ENCODE peak calls at places on chromosomes 2 and 18, in ten cellular contexts. One of them, this sample, is unnamed.

GRCh38 chr2:223905996-223906395 is 39.1 kb downstream of the WDFY1 start:
- DNase-seq in mucosa of gallbladder: no peak
- DNase-seq in GM03348: no peak
- DNase-seq in GM20000: no peak
- DNase-seq in non-pigmented ciliary epithelial cell: no peak
- DNase-seq in naive thymus-derived CD8-positive, alpha-beta T cell: no peak
- DNase-seq in KG1: no peak
- DNase-seq in GOT3: no peak
- DNase-seq in fibroblast of the conjunctiva: no peak
- DNase-seq in GM13977: no peak
- DNase-seq in this sample: no peak

GRCh38 chr18:31683968-31684278 is 458 bp downstream of the B4GALT6 start:
- DNase-seq in mucosa of gallbladder: no peak
- DNase-seq in GM03348: no peak
- DNase-seq in GM20000: no peak
- DNase-seq in non-pigmented ciliary epithelial cell: no peak
- DNase-seq in naive thymus-derived CD8-positive, alpha-beta T cell: no peak
- DNase-seq in KG1: no peak
- DNase-seq in GOT3: no peak
- DNase-seq in fibroblast of the conjunctiva: no peak
- DNase-seq in GM13977: no peak
- DNase-seq in this sample: no peak

GRCh38 chr2:14558382-14558919 is 74.1 kb upstream of the LRATD1 start:
- DNase-seq in mucosa of gallbladder: no peak
- DNase-seq in GM03348: no peak
- DNase-seq in GM20000: no peak
- DNase-seq in non-pigmented ciliary epithelial cell: no peak
- DNase-seq in naive thymus-derived CD8-positive, alpha-beta T cell: no peak
- DNase-seq in KG1: no peak
- DNase-seq in GOT3: no peak
- DNase-seq in fibroblast of the conjunctiva: no peak
- DNase-seq in GM13977: no peak
- DNase-seq in this sample: peak; percentile 7

GRCh38 chr2:223465793-223466192 is 136.4 kb downstream of the SCG2 start:
- DNase-seq in mucosa of gallbladder: peak; percentile 74
- DNase-seq in GM03348: peak; percentile 87
- DNase-seq in GM20000: no peak
- DNase-seq in non-pigmented ciliary epithelial cell: peak; percentile 85
- DNase-seq in naive thymus-derived CD8-positive, alpha-beta T cell: no peak
- DNase-seq in KG1: no peak
- DNase-seq in GOT3: peak; percentile 66
- DNase-seq in fibroblast of the conjunctiva: peak; percentile 98
- DNase-seq in GM13977: no peak
- DNase-seq in this sample: peak; percentile 54

GRCh38 chr2:200099271-200099670 is 143.9 kb downstream of the MAIP1 start:
- DNase-seq in mucosa of gallbladder: no peak
- DNase-seq in GM03348: no peak
- DNase-seq in GM20000: no peak
- DNase-seq in non-pigmented ciliary epithelial cell: no peak
- DNase-seq in naive thymus-derived CD8-positive, alpha-beta T cell: no peak
- DNase-seq in KG1: no peak
- DNase-seq in GOT3: no peak
- DNase-seq in fibroblast of the conjunctiva: no peak
- DNase-seq in GM13977: no peak
- DNase-seq in this sample: no peak

GRCh38 chr2:12702661-12703121 is 14.0 kb upstream of the TRIB2 start:
- DNase-seq in mucosa of gallbladder: peak; percentile 61
- DNase-seq in GM03348: peak; percentile 68
- DNase-seq in GM20000: no peak
- DNase-seq in non-pigmented ciliary epithelial cell: peak; percentile 58
- DNase-seq in naive thymus-derived CD8-positive, alpha-beta T cell: no peak
- DNase-seq in KG1: no peak
- DNase-seq in GOT3: no peak
- DNase-seq in fibroblast of the conjunctiva: peak; percentile 72
- DNase-seq in GM13977: no peak
- DNase-seq in this sample: no peak

GRCh38 chr2:190854726-190855125 is 25.9 kb upstream of the GLS start:
- DNase-seq in mucosa of gallbladder: no peak
- DNase-seq in GM03348: no peak
- DNase-seq in GM20000: no peak
- DNase-seq in non-pigmented ciliary epithelial cell: no peak
- DNase-seq in naive thymus-derived CD8-positive, alpha-beta T cell: no peak
- DNase-seq in KG1: no peak
- DNase-seq in GOT3: no peak
- DNase-seq in fibroblast of the conjunctiva: no peak
- DNase-seq in GM13977: no peak
- DNase-seq in this sample: no peak

GRCh38 chr2:227473019-227473461 is 1.1 kb downstream of the AGFG1 start:
- DNase-seq in mucosa of gallbladder: no peak
- DNase-seq in GM03348: no peak
- DNase-seq in GM20000: no peak
- DNase-seq in non-pigmented ciliary epithelial cell: no peak
- DNase-seq in naive thymus-derived CD8-positive, alpha-beta T cell: no peak
- DNase-seq in KG1: no peak
- DNase-seq in GOT3: no peak
- DNase-seq in fibroblast of the conjunctiva: no peak
- DNase-seq in GM13977: no peak
- DNase-seq in this sample: no peak

GRCh38 chr2:176814740-176815367 is 397.7 kb upstream of the HNRNPA3 start:
- DNase-seq in mucosa of gallbladder: no peak
- DNase-seq in GM03348: peak; percentile 59
- DNase-seq in GM20000: peak; percentile 48
- DNase-seq in non-pigmented ciliary epithelial cell: no peak
- DNase-seq in naive thymus-derived CD8-positive, alpha-beta T cell: peak; percentile 57
- DNase-seq in KG1: no peak
- DNase-seq in GOT3: no peak
- DNase-seq in fibroblast of the conjunctiva: peak; percentile 5
- DNase-seq in GM13977: peak; percentile 56
- DNase-seq in this sample: peak; percentile 75

GRCh38 chr2:119224391-119224972 is 848 bp downstream of the STEAP3 start:
- DNase-seq in mucosa of gallbladder: no peak
- DNase-seq in GM03348: no peak
- DNase-seq in GM20000: no peak
- DNase-seq in non-pigmented ciliary epithelial cell: no peak
- DNase-seq in naive thymus-derived CD8-positive, alpha-beta T cell: no peak
- DNase-seq in KG1: no peak
- DNase-seq in GOT3: no peak
- DNase-seq in fibroblast of the conjunctiva: no peak
- DNase-seq in GM13977: no peak
- DNase-seq in this sample: peak; percentile 23

GRCh38 chr18:8699948-8700347 is 5.4 kb upstream of the MTCL1 start:
- DNase-seq in mucosa of gallbladder: no peak
- DNase-seq in GM03348: peak; percentile 31
- DNase-seq in GM20000: no peak
- DNase-seq in non-pigmented ciliary epithelial cell: no peak
- DNase-seq in naive thymus-derived CD8-positive, alpha-beta T cell: no peak
- DNase-seq in KG1: no peak
- DNase-seq in GOT3: no peak
- DNase-seq in fibroblast of the conjunctiva: no peak
- DNase-seq in GM13977: no peak
- DNase-seq in this sample: no peak

GRCh38 chr18:39946623-39947061 is 2008.4 kb upstream of the PIK3C3 start:
- DNase-seq in mucosa of gallbladder: no peak
- DNase-seq in GM03348: peak; percentile 7
- DNase-seq in GM20000: no peak
- DNase-seq in non-pigmented ciliary epithelial cell: peak; percentile 70
- DNase-seq in naive thymus-derived CD8-positive, alpha-beta T cell: no peak
- DNase-seq in KG1: no peak
- DNase-seq in GOT3: no peak
- DNase-seq in fibroblast of the conjunctiva: peak; percentile 93
- DNase-seq in GM13977: no peak
- DNase-seq in this sample: no peak

GRCh38 chr2:168002021-168002553 is 245.3 kb downstream of the STK39 start:
- DNase-seq in mucosa of gallbladder: no peak
- DNase-seq in GM03348: peak; percentile 24
- DNase-seq in GM20000: no peak
- DNase-seq in non-pigmented ciliary epithelial cell: peak; percentile 31
- DNase-seq in naive thymus-derived CD8-positive, alpha-beta T cell: no peak
- DNase-seq in KG1: no peak
- DNase-seq in GOT3: no peak
- DNase-seq in fibroblast of the conjunctiva: peak; percentile 8
- DNase-seq in GM13977: no peak
- DNase-seq in this sample: peak; percentile 58

GRCh38 chr2:1642066-1642861 is 102.1 kb downstream of the PXDN start:
- DNase-seq in mucosa of gallbladder: no peak
- DNase-seq in GM03348: no peak
- DNase-seq in GM20000: no peak
- DNase-seq in non-pigmented ciliary epithelial cell: no peak
- DNase-seq in naive thymus-derived CD8-positive, alpha-beta T cell: no peak
- DNase-seq in KG1: no peak
- DNase-seq in GOT3: no peak
- DNase-seq in fibroblast of the conjunctiva: no peak
- DNase-seq in GM13977: no peak
- DNase-seq in this sample: no peak

GRCh38 chr2:152098798-152099654 is at the start of gene CACNB4:
- DNase-seq in mucosa of gallbladder: no peak
- DNase-seq in GM03348: peak; percentile 52
- DNase-seq in GM20000: peak; percentile 75
- DNase-seq in non-pigmented ciliary epithelial cell: no peak
- DNase-seq in naive thymus-derived CD8-positive, alpha-beta T cell: peak; percentile 4
- DNase-seq in KG1: no peak
- DNase-seq in GOT3: no peak
- DNase-seq in fibroblast of the conjunctiva: no peak
- DNase-seq in GM13977: peak; percentile 70
- DNase-seq in this sample: peak; percentile 72

GRCh38 chr2:227783404-227784138 is 30.1 kb upstream of the CCL20 start:
- DNase-seq in mucosa of gallbladder: no peak
- DNase-seq in GM03348: no peak
- DNase-seq in GM20000: peak; percentile 81
- DNase-seq in non-pigmented ciliary epithelial cell: no peak
- DNase-seq in naive thymus-derived CD8-positive, alpha-beta T cell: no peak
- DNase-seq in KG1: no peak
- DNase-seq in GOT3: no peak
- DNase-seq in fibroblast of the conjunctiva: no peak
- DNase-seq in GM13977: peak; percentile 75
- DNase-seq in this sample: no peak

GRCh38 chr2:207472343-207473202 is 57.2 kb upstream of the CREB1 start:
- DNase-seq in mucosa of gallbladder: no peak
- DNase-seq in GM03348: no peak
- DNase-seq in GM20000: no peak
- DNase-seq in non-pigmented ciliary epithelial cell: no peak
- DNase-seq in naive thymus-derived CD8-positive, alpha-beta T cell: no peak
- DNase-seq in KG1: no peak
- DNase-seq in GOT3: no peak
- DNase-seq in fibroblast of the conjunctiva: no peak
- DNase-seq in GM13977: no peak
- DNase-seq in this sample: no peak

GRCh38 chr2:143251680-143252079 is 122.5 kb downstream of the ARHGAP15 start:
- DNase-seq in mucosa of gallbladder: no peak
- DNase-seq in GM03348: no peak
- DNase-seq in GM20000: no peak
- DNase-seq in non-pigmented ciliary epithelial cell: no peak
- DNase-seq in naive thymus-derived CD8-positive, alpha-beta T cell: no peak
- DNase-seq in KG1: no peak
- DNase-seq in GOT3: no peak
- DNase-seq in fibroblast of the conjunctiva: no peak
- DNase-seq in GM13977: no peak
- DNase-seq in this sample: no peak

GRCh38 chr2:17506736-17507616 is 11.3 kb downstream of the RAD51AP2 start:
- DNase-seq in mucosa of gallbladder: no peak
- DNase-seq in GM03348: no peak
- DNase-seq in GM20000: no peak
- DNase-seq in non-pigmented ciliary epithelial cell: no peak
- DNase-seq in naive thymus-derived CD8-positive, alpha-beta T cell: no peak
- DNase-seq in KG1: no peak
- DNase-seq in GOT3: no peak
- DNase-seq in fibroblast of the conjunctiva: no peak
- DNase-seq in GM13977: no peak
- DNase-seq in this sample: no peak

GRCh38 chr2:157538073-157538472 is 90.6 kb downstream of the ACVR1C start:
- DNase-seq in mucosa of gallbladder: no peak
- DNase-seq in GM03348: no peak
- DNase-seq in GM20000: no peak
- DNase-seq in non-pigmented ciliary epithelial cell: no peak
- DNase-seq in naive thymus-derived CD8-positive, alpha-beta T cell: no peak
- DNase-seq in KG1: no peak
- DNase-seq in GOT3: no peak
- DNase-seq in fibroblast of the conjunctiva: no peak
- DNase-seq in GM13977: no peak
- DNase-seq in this sample: no peak

GRCh38 chr2:195824478-195824877 is 167.5 kb downstream of the SLC39A10 start:
- DNase-seq in mucosa of gallbladder: no peak
- DNase-seq in GM03348: no peak
- DNase-seq in GM20000: no peak
- DNase-seq in non-pigmented ciliary epithelial cell: no peak
- DNase-seq in naive thymus-derived CD8-positive, alpha-beta T cell: no peak
- DNase-seq in KG1: no peak
- DNase-seq in GOT3: no peak
- DNase-seq in fibroblast of the conjunctiva: no peak
- DNase-seq in GM13977: no peak
- DNase-seq in this sample: no peak

GRCh38 chr2:208179028-208179609 is 10.7 kb downstream of the C2orf80 start:
- DNase-seq in mucosa of gallbladder: no peak
- DNase-seq in GM03348: no peak
- DNase-seq in GM20000: no peak
- DNase-seq in non-pigmented ciliary epithelial cell: no peak
- DNase-seq in naive thymus-derived CD8-positive, alpha-beta T cell: no peak
- DNase-seq in KG1: no peak
- DNase-seq in GOT3: no peak
- DNase-seq in fibroblast of the conjunctiva: no peak
- DNase-seq in GM13977: no peak
- DNase-seq in this sample: no peak

GRCh38 chr2:170885130-170885791 is 43.8 kb upstream of the GORASP2 start:
- DNase-seq in mucosa of gallbladder: no peak
- DNase-seq in GM03348: peak; percentile 47
- DNase-seq in GM20000: no peak
- DNase-seq in non-pigmented ciliary epithelial cell: no peak
- DNase-seq in naive thymus-derived CD8-positive, alpha-beta T cell: no peak
- DNase-seq in KG1: no peak
- DNase-seq in GOT3: no peak
- DNase-seq in fibroblast of the conjunctiva: no peak
- DNase-seq in GM13977: no peak
- DNase-seq in this sample: no peak

GRCh38 chr2:98487101-98487805 is 42.6 kb downstream of the INPP4A start:
- DNase-seq in mucosa of gallbladder: no peak
- DNase-seq in GM03348: no peak
- DNase-seq in GM20000: no peak
- DNase-seq in non-pigmented ciliary epithelial cell: no peak
- DNase-seq in naive thymus-derived CD8-positive, alpha-beta T cell: no peak
- DNase-seq in KG1: no peak
- DNase-seq in GOT3: no peak
- DNase-seq in fibroblast of the conjunctiva: no peak
- DNase-seq in GM13977: no peak
- DNase-seq in this sample: no peak

GRCh38 chr18:63314991-63315662 is 4.4 kb downstream of the BCL2 start:
- DNase-seq in mucosa of gallbladder: no peak
- DNase-seq in GM03348: no peak
- DNase-seq in GM20000: no peak
- DNase-seq in non-pigmented ciliary epithelial cell: no peak
- DNase-seq in naive thymus-derived CD8-positive, alpha-beta T cell: no peak
- DNase-seq in KG1: no peak
- DNase-seq in GOT3: no peak
- DNase-seq in fibroblast of the conjunctiva: no peak
- DNase-seq in GM13977: no peak
- DNase-seq in this sample: no peak

GRCh38 chr2:79580175-79580574 is 67.3 kb downstream of the CTNNA2 start:
- DNase-seq in mucosa of gallbladder: no peak
- DNase-seq in GM03348: no peak
- DNase-seq in GM20000: no peak
- DNase-seq in non-pigmented ciliary epithelial cell: no peak
- DNase-seq in naive thymus-derived CD8-positive, alpha-beta T cell: no peak
- DNase-seq in KG1: no peak
- DNase-seq in GOT3: no peak
- DNase-seq in fibroblast of the conjunctiva: no peak
- DNase-seq in GM13977: no peak
- DNase-seq in this sample: no peak

GRCh38 chr2:188765522-188765921 is 208.7 kb upstream of the COL3A1 start:
- DNase-seq in mucosa of gallbladder: no peak
- DNase-seq in GM03348: peak; percentile 11
- DNase-seq in GM20000: no peak
- DNase-seq in non-pigmented ciliary epithelial cell: no peak
- DNase-seq in naive thymus-derived CD8-positive, alpha-beta T cell: no peak
- DNase-seq in KG1: no peak
- DNase-seq in GOT3: no peak
- DNase-seq in fibroblast of the conjunctiva: no peak
- DNase-seq in GM13977: no peak
- DNase-seq in this sample: peak; percentile 32

GRCh38 chr2:71220743-71221142 is 6.2 kb downstream of the PAIP2B start:
- DNase-seq in mucosa of gallbladder: no peak
- DNase-seq in GM03348: no peak
- DNase-seq in GM20000: no peak
- DNase-seq in non-pigmented ciliary epithelial cell: no peak
- DNase-seq in naive thymus-derived CD8-positive, alpha-beta T cell: no peak
- DNase-seq in KG1: no peak
- DNase-seq in GOT3: no peak
- DNase-seq in fibroblast of the conjunctiva: no peak
- DNase-seq in GM13977: no peak
- DNase-seq in this sample: no peak